ENCODE peak calls at places on chromosomes 16 and 17, in nine cellular contexts. S is stimulated activated CD4-positive, alpha-beta T cell treated with anti-CD3 and anti-CD28 coated beads, Interleukin-1b, Interleukin-23, amount 100 ng/mL, for 1 hour; B is upper lobe of right lung; Z is AG08396; L is left kidney; G is RCC 7860; V is activated gamma-delta T cell treated with anti-CD3 and anti-CD28 coated beads, Interleukin-2, amount 50 U/mL, for 16 hours; D is NCI-H2171 treated with DMSO at 0.1 percent for 48 hours; K is posterior cingulate gyrus. X is an unnamed sample.

GRCh38 chr17:48174833-48175232 is 67.3 kb downstream of the SNX11 start:
- DNase-seq in D (peak; percentile 44), S (no peak), K (no peak), B (no peak), L (no peak), Z (no peak), G (no peak), V (no peak), X (peak; percentile 99)

GRCh38 chr17:79339311-79339710 is 264.7 kb downstream of the ENGASE start:
- DNase-seq in S (no peak), K (no peak), Z (no peak), L (no peak), V (no peak), D (no peak), B (no peak), G (no peak), X (no peak)

GRCh38 chr17:50087246-50087911 is 7.8 kb upstream of the PDK2 start:
- DNase-seq in V (peak; percentile 64), S (peak; percentile 46), D (peak; percentile 61), G (peak; percentile 70), K (peak; percentile 62), B (peak; percentile 81), L (peak; percentile 84), Z (peak; percentile 90), X (peak; percentile 54)

GRCh38 chr16:5075637-5076036 is 4.0 kb downstream of the ALG1 start:
- DNase-seq in V (no peak), S (no peak), Z (no peak), D (no peak), L (no peak), K (no peak), B (no peak), G (no peak), X (no peak)

GRCh38 chr17:80049986-80050385 is 13.5 kb downstream of the CCDC40 start:
- DNase-seq in D (no peak), L (no peak), G (no peak), K (no peak), B (no peak), V (no peak), S (no peak), Z (no peak), X (no peak)

GRCh38 chr16:50733468-50733867 is 8.4 kb upstream of the CYLD start:
- DNase-seq in D (no peak), Z (no peak), L (no peak), S (no peak), V (no peak), G (no peak), B (no peak), K (no peak), X (no peak)

GRCh38 chr17:38421871-38422819 is 6.1 kb upstream of the ARHGAP23 start:
- DNase-seq in D (peak; percentile 16), Z (no peak), S (no peak), B (no peak), K (peak; percentile 31), G (no peak), V (no peak), L (no peak), X (no peak)

GRCh38 chr16:31460582-31461002 is 1.3 kb downstream of the ARMC5 start:
- DNase-seq in G (no peak), V (no peak), L (peak; percentile 70), B (peak; percentile 37), D (peak; percentile 14), K (no peak), S (no peak), Z (peak; percentile 56), X (peak; percentile 47)

GRCh38 chr16:66169817-66170216 is 196.7 kb upstream of the CDH5 start:
- DNase-seq in D (no peak), K (no peak), Z (no peak), L (no peak), B (no peak), V (no peak), S (no peak), G (no peak), X (no peak)

GRCh38 chr16:17470871-17471744 is at the start of gene XYLT1:
- DNase-seq in V (no peak), G (peak; percentile 16), L (peak; percentile 86), K (peak; percentile 35), Z (peak; percentile 88), S (no peak), B (peak; percentile 68), D (peak; percentile 25), X (peak; percentile 54)

GRCh38 chr16:88468289-88469129 is 15.4 kb downstream of the ZFPM1 start:
- DNase-seq in G (no peak), D (no peak), S (no peak), Z (peak; percentile 78), B (no peak), K (no peak), L (peak; percentile 91), V (no peak), X (no peak)

GRCh38 chr17:65518256-65518655 is 43.2 kb downstream of the AXIN2 start:
- DNase-seq in L (no peak), K (no peak), Z (peak; percentile 70), S (no peak), G (no peak), B (no peak), D (no peak), V (no peak), X (no peak)

GRCh38 chr17:70130274-70130673 is 39.1 kb upstream of the KCNJ2 start:
- DNase-seq in G (no peak), D (no peak), S (no peak), Z (no peak), K (no peak), V (no peak), B (no peak), L (no peak), X (no peak)

GRCh38 chr17:75697651-75698291 is 23.5 kb upstream of the ITGB4 start:
- DNase-seq in G (no peak), L (no peak), V (no peak), D (no peak), K (peak; percentile 82), Z (no peak), S (no peak), B (no peak), X (no peak)

GRCh38 chr17:77375917-77376651 is 235.3 kb downstream of the SEC14L1 start:
- DNase-seq in Z (peak; percentile 74), K (no peak), D (peak; percentile 23), L (peak; percentile 93), G (peak; percentile 55), S (no peak), B (no peak), V (peak; percentile 60), X (peak; percentile 20)

GRCh38 chr17:32348483-32348800 is 1.5 kb upstream of the ZNF207 start:
- DNase-seq in K (no peak), S (no peak), D (no peak), L (peak; percentile 6), G (no peak), B (no peak), V (no peak), Z (no peak), X (no peak)

GRCh38 chr17:3535253-3535995 is 22.2 kb downstream of the TRPV3 start:
- DNase-seq in G (no peak), V (peak; percentile 7), D (peak; percentile 69), S (no peak), B (peak; percentile 81), K (peak; percentile 82), L (peak; percentile 90), Z (peak; percentile 81), X (no peak)

GRCh38 chr17:14301761-14302401 is 1.0 kb downstream of the HS3ST3B1 start:
- DNase-seq in K (no peak), L (peak; percentile 55), V (peak; percentile 30), S (no peak), B (peak; percentile 75), G (no peak), Z (peak; percentile 47), D (no peak), X (no peak)

GRCh38 chr16:87278191-87279093 is 38.8 kb downstream of the C16orf95 start:
- DNase-seq in L (peak; percentile 94), B (peak; percentile 86), K (peak; percentile 70), G (peak; percentile 55), S (no peak), V (no peak), D (peak; percentile 51), Z (peak; percentile 94), X (peak; percentile 2)

GRCh38 chr17:38898812-38899348 is 26.5 kb upstream of the LASP1NB start:
- DNase-seq in Z (no peak), S (peak; percentile 57), V (peak; percentile 89), K (no peak), B (peak; percentile 74), L (no peak), D (no peak), G (peak; percentile 73), X (no peak)

GRCh38 chr16:49924078-49924477 is 68.2 kb upstream of the ZNF423 start:
- DNase-seq in L (no peak), V (no peak), S (no peak), D (no peak), Z (no peak), B (no peak), K (no peak), G (no peak), X (no peak)

GRCh38 chr17:81608082-81608481 is 28.8 kb downstream of the NPLOC4 start:
- DNase-seq in S (no peak), Z (no peak), B (no peak), L (no peak), G (no peak), D (no peak), K (no peak), V (no peak), X (no peak)

GRCh38 chr16:24734382-24734781 is 4.9 kb downstream of the TNRC6A start:
- DNase-seq in L (no peak), S (no peak), D (no peak), B (no peak), G (no peak), Z (peak; percentile 25), V (no peak), K (no peak), X (no peak)

GRCh38 chr17:57369509-57369945 is 113.2 kb downstream of the MSI2 start:
- DNase-seq in S (no peak), V (no peak), B (no peak), D (no peak), G (peak; percentile 25), L (no peak), Z (no peak), K (no peak), X (no peak)

GRCh38 chr17:17590883-17591407 is 563 bp downstream of the PEMT start:
- DNase-seq in B (no peak), D (no peak), K (no peak), S (no peak), L (no peak), V (no peak), G (no peak), Z (no peak), X (no peak)

X was measured in NCI-H510A treated with DMSO at 0.1 percent for 48 hours.